ENCODE peak calls at places on chromosomes 11 and 22, in ten cellular contexts. One of them, this sample, is unnamed.

GRCh38 chr11:125182522-125182921 is 18.0 kb downstream of the PKNOX2 start:
- DNase-seq in coronary artery: no peak
- DNase-seq in GM12865: no peak
- DNase-seq in MM.1S: no peak
- DNase-seq in body of pancreas: no peak
- DNase-seq in A549: no peak
- DNase-seq in nephron progenitor cell: no peak
- DNase-seq in psoas muscle: no peak
- DNase-seq in CD4-positive, alpha-beta T cell: no peak
- DNase-seq in type B pancreatic cell: no peak
- DNase-seq in this sample: no peak

GRCh38 chr22:46071451-46072029 is 78.8 kb upstream of the PPARA start:
- DNase-seq in coronary artery: peak; percentile 94
- DNase-seq in GM12865: peak; percentile 83
- DNase-seq in MM.1S: peak; percentile 58
- DNase-seq in body of pancreas: peak; percentile 94
- DNase-seq in A549: no peak
- DNase-seq in nephron progenitor cell: peak; percentile 50
- DNase-seq in psoas muscle: peak; percentile 93
- DNase-seq in CD4-positive, alpha-beta T cell: peak; percentile 68
- DNase-seq in type B pancreatic cell: no peak
- DNase-seq in this sample: no peak

GRCh38 chr11:112656772-112657428 is 304.3 kb upstream of the NCAM1 start:
- DNase-seq in coronary artery: no peak
- DNase-seq in GM12865: peak; percentile 42
- DNase-seq in MM.1S: no peak
- DNase-seq in body of pancreas: no peak
- DNase-seq in A549: no peak
- DNase-seq in nephron progenitor cell: no peak
- DNase-seq in psoas muscle: peak; percentile 31
- DNase-seq in CD4-positive, alpha-beta T cell: no peak
- DNase-seq in type B pancreatic cell: no peak
- DNase-seq in this sample: no peak

GRCh38 chr22:43516996-43517635 is 105.3 kb downstream of the MPPED1 start:
- DNase-seq in coronary artery: no peak
- DNase-seq in GM12865: no peak
- DNase-seq in MM.1S: no peak
- DNase-seq in body of pancreas: no peak
- DNase-seq in A549: no peak
- DNase-seq in nephron progenitor cell: no peak
- DNase-seq in psoas muscle: no peak
- DNase-seq in CD4-positive, alpha-beta T cell: no peak
- DNase-seq in type B pancreatic cell: no peak
- DNase-seq in this sample: no peak

GRCh38 chr11:19642185-19642591 is 70.4 kb upstream of the NAV2 start:
- DNase-seq in coronary artery: no peak
- DNase-seq in GM12865: no peak
- DNase-seq in MM.1S: no peak
- DNase-seq in body of pancreas: no peak
- DNase-seq in A549: no peak
- DNase-seq in nephron progenitor cell: no peak
- DNase-seq in psoas muscle: peak; percentile 44
- DNase-seq in CD4-positive, alpha-beta T cell: no peak
- DNase-seq in type B pancreatic cell: no peak
- DNase-seq in this sample: no peak

GRCh38 chr11:76174330-76174729 is 32.0 kb downstream of the WNT11 start:
- DNase-seq in coronary artery: no peak
- DNase-seq in GM12865: no peak
- DNase-seq in MM.1S: no peak
- DNase-seq in body of pancreas: no peak
- DNase-seq in A549: no peak
- DNase-seq in nephron progenitor cell: no peak
- DNase-seq in psoas muscle: no peak
- DNase-seq in CD4-positive, alpha-beta T cell: no peak
- DNase-seq in type B pancreatic cell: no peak
- DNase-seq in this sample: no peak

GRCh38 chr22:48945621-48946458 is 881.8 kb downstream of the BRD1 start:
- DNase-seq in coronary artery: peak; percentile 57
- DNase-seq in GM12865: no peak
- DNase-seq in MM.1S: no peak
- DNase-seq in body of pancreas: no peak
- DNase-seq in A549: no peak
- DNase-seq in nephron progenitor cell: no peak
- DNase-seq in psoas muscle: no peak
- DNase-seq in CD4-positive, alpha-beta T cell: no peak
- DNase-seq in type B pancreatic cell: peak; percentile 62
- DNase-seq in this sample: no peak

GRCh38 chr22:49827853-49828598 is at the start of gene BRD1:
- DNase-seq in coronary artery: no peak
- DNase-seq in GM12865: peak; percentile 83
- DNase-seq in MM.1S: peak; percentile 72
- DNase-seq in body of pancreas: peak; percentile 51
- DNase-seq in A549: no peak
- DNase-seq in nephron progenitor cell: peak; percentile 67
- DNase-seq in psoas muscle: peak; percentile 73
- DNase-seq in CD4-positive, alpha-beta T cell: peak; percentile 52
- DNase-seq in type B pancreatic cell: no peak
- DNase-seq in this sample: peak; percentile 82

GRCh38 chr11:125553357-125553756 is 15.9 kb upstream of the EI24 start:
- DNase-seq in coronary artery: no peak
- DNase-seq in GM12865: no peak
- DNase-seq in MM.1S: no peak
- DNase-seq in body of pancreas: no peak
- DNase-seq in A549: no peak
- DNase-seq in nephron progenitor cell: no peak
- DNase-seq in psoas muscle: no peak
- DNase-seq in CD4-positive, alpha-beta T cell: no peak
- DNase-seq in type B pancreatic cell: no peak
- DNase-seq in this sample: no peak

GRCh38 chr11:44943696-44944095 is 7.0 kb downstream of the TP53I11 start:
- DNase-seq in coronary artery: no peak
- DNase-seq in GM12865: no peak
- DNase-seq in MM.1S: no peak
- DNase-seq in body of pancreas: peak; percentile 48
- DNase-seq in A549: no peak
- DNase-seq in nephron progenitor cell: no peak
- DNase-seq in psoas muscle: no peak
- DNase-seq in CD4-positive, alpha-beta T cell: no peak
- DNase-seq in type B pancreatic cell: no peak
- DNase-seq in this sample: no peak

GRCh38 chr22:23397008-23397617 is 183.0 kb downstream of the IGLL1 start:
- DNase-seq in coronary artery: no peak
- DNase-seq in GM12865: no peak
- DNase-seq in MM.1S: no peak
- DNase-seq in body of pancreas: no peak
- DNase-seq in A549: no peak
- DNase-seq in nephron progenitor cell: no peak
- DNase-seq in psoas muscle: no peak
- DNase-seq in CD4-positive, alpha-beta T cell: no peak
- DNase-seq in type B pancreatic cell: no peak
- DNase-seq in this sample: no peak

GRCh38 chr11:11288972-11289616 is 64.0 kb downstream of the CSNK2A3 start:
- DNase-seq in coronary artery: no peak
- DNase-seq in GM12865: no peak
- DNase-seq in MM.1S: no peak
- DNase-seq in body of pancreas: no peak
- DNase-seq in A549: no peak
- DNase-seq in nephron progenitor cell: no peak
- DNase-seq in psoas muscle: no peak
- DNase-seq in CD4-positive, alpha-beta T cell: no peak
- DNase-seq in type B pancreatic cell: no peak
- DNase-seq in this sample: no peak

GRCh38 chr11:101945418-101945817 is 29.1 kb upstream of the ANGPTL5 start:
- DNase-seq in coronary artery: no peak
- DNase-seq in GM12865: no peak
- DNase-seq in MM.1S: no peak
- DNase-seq in body of pancreas: no peak
- DNase-seq in A549: no peak
- DNase-seq in nephron progenitor cell: no peak
- DNase-seq in psoas muscle: no peak
- DNase-seq in CD4-positive, alpha-beta T cell: no peak
- DNase-seq in type B pancreatic cell: no peak
- DNase-seq in this sample: no peak

GRCh38 chr11:128318856-128319474 is 268.4 kb downstream of the ETS1 start:
- DNase-seq in coronary artery: no peak
- DNase-seq in GM12865: peak; percentile 91
- DNase-seq in MM.1S: no peak
- DNase-seq in body of pancreas: no peak
- DNase-seq in A549: no peak
- DNase-seq in nephron progenitor cell: no peak
- DNase-seq in psoas muscle: no peak
- DNase-seq in CD4-positive, alpha-beta T cell: peak; percentile 33
- DNase-seq in type B pancreatic cell: no peak
- DNase-seq in this sample: peak; percentile 56

GRCh38 chr22:19912236-19912999 is 29.2 kb upstream of the COMT start:
- DNase-seq in coronary artery: no peak
- DNase-seq in GM12865: no peak
- DNase-seq in MM.1S: no peak
- DNase-seq in body of pancreas: no peak
- DNase-seq in A549: no peak
- DNase-seq in nephron progenitor cell: no peak
- DNase-seq in psoas muscle: no peak
- DNase-seq in CD4-positive, alpha-beta T cell: no peak
- DNase-seq in type B pancreatic cell: no peak
- DNase-seq in this sample: no peak

GRCh38 chr11:128695539-128696221 is 1.8 kb downstream of the FLI1 start:
- DNase-seq in coronary artery: no peak
- DNase-seq in GM12865: peak; percentile 66
- DNase-seq in MM.1S: peak; percentile 53
- DNase-seq in body of pancreas: peak; percentile 80
- DNase-seq in A549: no peak
- DNase-seq in nephron progenitor cell: no peak
- DNase-seq in psoas muscle: no peak
- DNase-seq in CD4-positive, alpha-beta T cell: no peak
- DNase-seq in type B pancreatic cell: no peak
- DNase-seq in this sample: no peak

DNA sequence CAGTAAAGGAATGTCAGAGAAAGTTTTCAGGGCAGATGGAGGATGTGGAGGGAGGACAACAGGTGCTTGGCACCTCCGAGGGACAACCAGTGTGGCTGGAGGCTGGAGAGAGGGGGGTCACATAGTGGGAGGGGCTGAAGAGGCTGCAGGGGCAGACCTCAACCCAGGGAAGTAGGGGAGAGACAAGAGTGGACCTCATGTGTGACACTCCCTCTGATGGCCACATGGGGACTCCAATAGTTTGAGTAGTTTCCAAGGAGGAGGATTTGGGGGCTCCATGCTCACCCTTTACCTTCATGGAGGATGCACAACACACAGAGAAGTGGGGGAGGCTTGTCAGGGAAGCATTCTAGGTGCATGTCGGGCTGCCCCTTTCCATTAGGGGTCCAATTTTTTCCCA is 35.1 kb upstream of the ASPHD2 start:
- DNase-seq in coronary artery: no peak
- DNase-seq in GM12865: no peak
- DNase-seq in MM.1S: no peak
- DNase-seq in body of pancreas: no peak
- DNase-seq in A549: no peak
- DNase-seq in nephron progenitor cell: no peak
- DNase-seq in psoas muscle: no peak
- DNase-seq in CD4-positive, alpha-beta T cell: no peak
- DNase-seq in type B pancreatic cell: no peak
- DNase-seq in this sample: no peak
- TF ChIP-seq CTCF in coronary artery: no peak
- TF ChIP-seq CTCF in GM12865: peak; percentile 18
- TF ChIP-seq CTCF in MM.1S: no peak
- TF ChIP-seq CTCF in body of pancreas: no peak
- TF ChIP-seq CTCF in A549: no peak
- TF ChIP-seq CTCF in nephron progenitor cell: no peak
- TF ChIP-seq CTCF in psoas muscle: no peak
- TF ChIP-seq CTCF in CD4-positive, alpha-beta T cell: no peak
- TF ChIP-seq CTCF in type B pancreatic cell: no peak
- TF ChIP-seq CTCF in this sample: no peak

DNA sequence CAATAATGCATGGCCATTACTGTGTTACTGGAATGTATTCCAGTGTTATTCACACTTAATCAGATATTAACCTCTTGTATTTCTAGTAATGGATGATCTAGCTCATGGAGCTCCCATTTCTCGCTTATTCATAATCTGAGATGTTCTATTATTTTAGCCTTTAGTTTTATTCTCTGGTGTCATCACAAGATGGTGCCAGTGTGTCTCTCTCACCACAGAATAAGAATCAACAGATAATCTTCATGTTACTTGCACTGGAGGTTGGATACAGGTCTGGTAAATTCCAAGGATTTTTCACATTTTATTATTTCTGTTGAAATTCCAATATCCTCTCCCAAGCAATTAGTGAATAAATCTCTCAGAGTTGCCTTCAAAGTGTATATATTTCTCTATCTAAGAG is 74.6 kb downstream of the CASP12 start:
- DNase-seq in coronary artery: no peak
- DNase-seq in GM12865: no peak
- DNase-seq in MM.1S: no peak
- DNase-seq in body of pancreas: no peak
- DNase-seq in A549: no peak
- DNase-seq in nephron progenitor cell: no peak
- DNase-seq in psoas muscle: no peak
- DNase-seq in CD4-positive, alpha-beta T cell: no peak
- DNase-seq in type B pancreatic cell: no peak
- DNase-seq in this sample: no peak
- TF ChIP-seq CTCF in coronary artery: no peak
- TF ChIP-seq CTCF in GM12865: no peak
- TF ChIP-seq CTCF in MM.1S: peak; percentile 25
- TF ChIP-seq CTCF in body of pancreas: no peak
- TF ChIP-seq CTCF in A549: no peak
- TF ChIP-seq CTCF in nephron progenitor cell: no peak
- TF ChIP-seq CTCF in psoas muscle: peak; percentile 14
- TF ChIP-seq CTCF in CD4-positive, alpha-beta T cell: no peak
- TF ChIP-seq CTCF in type B pancreatic cell: no peak
- TF ChIP-seq CTCF in this sample: no peak

GRCh38 chr11:2819316-2819715 is 66.3 kb downstream of the CDKN1C start:
- DNase-seq in coronary artery: no peak
- DNase-seq in GM12865: no peak
- DNase-seq in MM.1S: no peak
- DNase-seq in body of pancreas: no peak
- DNase-seq in A549: no peak
- DNase-seq in nephron progenitor cell: no peak
- DNase-seq in psoas muscle: no peak
- DNase-seq in CD4-positive, alpha-beta T cell: no peak
- DNase-seq in type B pancreatic cell: no peak
- DNase-seq in this sample: no peak
- TF ChIP-seq CTCF in coronary artery: no peak
- TF ChIP-seq CTCF in GM12865: no peak
- TF ChIP-seq CTCF in MM.1S: no peak
- TF ChIP-seq CTCF in body of pancreas: no peak
- TF ChIP-seq CTCF in A549: no peak
- TF ChIP-seq CTCF in nephron progenitor cell: no peak
- TF ChIP-seq CTCF in psoas muscle: no peak
- TF ChIP-seq CTCF in CD4-positive, alpha-beta T cell: no peak
- TF ChIP-seq CTCF in type B pancreatic cell: no peak
- TF ChIP-seq CTCF in this sample: no peak

DNA sequence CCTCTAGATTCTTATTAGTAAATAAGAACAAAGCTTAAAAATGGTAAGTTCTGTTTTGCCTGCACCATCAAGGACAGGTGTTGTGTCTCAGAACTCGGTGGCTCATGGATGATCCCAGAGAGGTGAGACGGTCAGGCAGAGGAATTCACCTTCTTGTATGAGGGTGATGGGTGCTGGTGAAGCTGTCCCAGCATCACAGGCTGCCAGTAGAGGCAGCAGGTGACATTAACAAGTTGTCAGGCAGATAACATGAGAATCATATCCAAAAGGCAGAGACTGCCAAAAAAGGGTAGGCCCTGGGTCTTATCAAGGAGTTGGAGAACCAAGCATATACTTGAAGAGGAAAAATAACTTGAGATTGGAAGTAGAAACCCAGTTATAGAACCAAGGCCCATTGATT is 437.8 kb downstream of the DYNC2H1 start:
- DNase-seq in coronary artery: no peak
- DNase-seq in GM12865: no peak
- DNase-seq in MM.1S: no peak
- DNase-seq in body of pancreas: no peak
- DNase-seq in A549: no peak
- DNase-seq in nephron progenitor cell: no peak
- DNase-seq in psoas muscle: no peak
- DNase-seq in CD4-positive, alpha-beta T cell: no peak
- DNase-seq in type B pancreatic cell: no peak
- DNase-seq in this sample: no peak
- TF ChIP-seq CTCF in coronary artery: no peak
- TF ChIP-seq CTCF in GM12865: no peak
- TF ChIP-seq CTCF in MM.1S: no peak
- TF ChIP-seq CTCF in body of pancreas: no peak
- TF ChIP-seq CTCF in A549: no peak
- TF ChIP-seq CTCF in nephron progenitor cell: no peak
- TF ChIP-seq CTCF in psoas muscle: no peak
- TF ChIP-seq CTCF in CD4-positive, alpha-beta T cell: no peak
- TF ChIP-seq CTCF in type B pancreatic cell: no peak
- TF ChIP-seq CTCF in this sample: no peak